ENCODE peak calls at places on chromosome 16, in five cellular contexts. S is left lung, K is left ventricle myocardium inferior, B is choroid plexus epithelial cell, M is heart left ventricle. A is an unnamed sample.

GRCh38 chr16:9489823-9490467 is 398.5 kb downstream of the HAPSTR1 start:
- DNase-seq in S (no peak), K (peak), B (no peak), M (peak), A (no peak)

GRCh38 chr16:77788196-77789084 is at the start of gene VAT1L:
- DNase-seq in S (peak), K (peak), B (peak), M (peak), A (peak)

GRCh38 chr16:71552698-71553503 is 24.0 kb downstream of the TAT start:
- DNase-seq in S (no peak), K (no peak), B (no peak), M (no peak), A (no peak)

GRCh38 chr16:71507061-71507460 is 17.9 kb upstream of the ZNF19 start:
- DNase-seq in S (no peak), K (no peak), B (no peak), M (no peak), A (no peak)

GRCh38 chr16:85291302-85292148 is 179.3 kb upstream of the CIBAR2 start:
- DNase-seq in S (peak), K (peak), B (no peak), M (peak), A (peak)

GRCh38 chr16:54875443-54875842 is 55.2 kb upstream of the IRX5 start:
- DNase-seq in S (no peak), K (no peak), B (no peak), M (no peak), A (no peak)

GRCh38 chr16:50845296-50845695 is 103.4 kb downstream of the CYLD start:
- DNase-seq in S (no peak), K (no peak), B (no peak), M (no peak), A (no peak)

GRCh38 chr16:20811889-20812439 is 5.6 kb downstream of the REXO5 start:
- DNase-seq in S (no peak), K (no peak), B (no peak), M (no peak), A (no peak)

GRCh38 chr16:81784042-81784785 is 5.1 kb downstream of the PLCG2 start:
- DNase-seq in S (no peak), K (no peak), B (no peak), M (no peak), A (no peak)

GRCh38 chr16:81486555-81487061 is 42.0 kb downstream of the CMIP start:
- DNase-seq in S (no peak), K (peak), B (peak), M (peak), A (no peak)

GRCh38 chr16:64356267-64356666 is 765.6 kb downstream of the CDH11 start:
- DNase-seq in S (no peak), K (no peak), B (peak), M (no peak), A (peak)
- H3K4me3 ChIP-seq in S (no peak), K (no peak), B (no peak), M (no peak), A (no peak)

GRCh38 chr16:68923116-68923515 is 79.8 kb downstream of the TANGO6 start:
- DNase-seq in S (no peak), K (no peak), B (no peak), M (no peak), A (no peak)
- TF ChIP-seq CTCF in S (no peak), K (no peak), B (no peak), M (no peak), A (no peak)

DNA sequence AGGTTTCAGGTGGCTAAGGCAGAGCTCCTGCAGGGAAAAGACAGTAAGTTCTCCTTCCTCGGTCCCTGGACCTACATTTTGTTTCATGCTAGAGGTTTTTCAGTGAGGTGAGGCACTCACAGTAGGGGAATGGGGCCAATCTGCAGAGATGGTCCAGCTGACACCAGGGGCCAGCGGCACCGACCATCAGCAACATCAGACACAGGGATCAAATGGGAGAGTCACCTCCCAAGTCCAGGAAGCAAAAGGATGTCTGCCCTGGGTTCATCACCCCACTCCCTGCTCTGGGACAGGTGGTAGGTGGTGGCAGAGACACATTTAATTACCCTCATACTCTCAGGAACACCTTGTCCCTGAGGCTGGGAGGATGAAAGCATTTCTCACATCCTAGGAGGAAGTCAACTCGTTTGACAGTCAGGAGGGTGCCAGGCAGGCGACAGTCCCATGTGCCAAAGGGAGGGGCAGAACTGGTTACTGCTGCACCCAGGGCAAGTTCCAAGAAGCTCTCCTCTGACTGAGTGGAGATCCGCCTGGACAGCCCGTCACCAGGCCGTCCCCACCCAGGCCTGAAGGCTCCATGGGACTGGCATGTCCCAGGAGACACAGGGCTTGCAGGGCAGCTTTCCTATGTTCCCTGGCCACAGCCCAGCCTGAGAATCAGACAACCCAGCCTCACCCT is 19.2 kb downstream of the ATP6V0D1 start:
- DNase-seq in S (no peak), K (no peak), B (no peak), M (no peak), A (no peak)
- H3K4me3 ChIP-seq in S (no peak), K (no peak), B (no peak), M (no peak), A (no peak)

DNA sequence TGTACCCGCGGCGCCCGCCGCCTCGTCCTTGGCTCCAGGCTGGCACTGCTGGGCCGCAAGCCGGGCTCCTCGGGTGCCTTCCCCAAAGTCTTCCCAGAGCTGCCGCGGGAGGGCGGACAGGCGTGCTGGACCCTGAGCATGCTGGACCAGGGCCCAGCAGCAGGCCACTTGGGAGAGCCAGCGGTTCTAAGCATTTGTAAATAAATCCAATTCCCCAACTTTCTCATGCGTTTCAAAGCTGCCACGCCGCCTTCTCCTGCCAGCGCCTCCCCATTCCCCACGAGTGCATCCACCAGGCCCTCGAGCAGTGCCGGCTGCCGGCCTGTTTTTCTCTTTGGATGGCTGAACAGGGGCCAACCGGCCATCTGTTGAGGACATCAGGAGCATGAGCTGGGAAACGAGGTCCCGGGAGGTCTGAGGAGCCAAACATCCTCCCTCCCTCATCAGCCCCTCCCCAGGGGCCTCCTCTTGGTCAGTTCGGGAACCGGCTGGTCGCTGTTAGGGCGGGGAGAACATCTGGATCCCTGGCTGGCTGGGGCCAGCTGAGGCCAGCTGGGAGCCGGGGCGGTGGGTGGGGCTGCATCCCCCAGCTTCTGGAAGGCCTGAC is 20.6 kb upstream of the PABPN1L start:
- DNase-seq in S (no peak), K (peak), B (no peak), M (peak), A (peak)
- TF ChIP-seq CTCF in S (no peak), K (peak), B (no peak), M (peak), A (no peak)

DNA sequence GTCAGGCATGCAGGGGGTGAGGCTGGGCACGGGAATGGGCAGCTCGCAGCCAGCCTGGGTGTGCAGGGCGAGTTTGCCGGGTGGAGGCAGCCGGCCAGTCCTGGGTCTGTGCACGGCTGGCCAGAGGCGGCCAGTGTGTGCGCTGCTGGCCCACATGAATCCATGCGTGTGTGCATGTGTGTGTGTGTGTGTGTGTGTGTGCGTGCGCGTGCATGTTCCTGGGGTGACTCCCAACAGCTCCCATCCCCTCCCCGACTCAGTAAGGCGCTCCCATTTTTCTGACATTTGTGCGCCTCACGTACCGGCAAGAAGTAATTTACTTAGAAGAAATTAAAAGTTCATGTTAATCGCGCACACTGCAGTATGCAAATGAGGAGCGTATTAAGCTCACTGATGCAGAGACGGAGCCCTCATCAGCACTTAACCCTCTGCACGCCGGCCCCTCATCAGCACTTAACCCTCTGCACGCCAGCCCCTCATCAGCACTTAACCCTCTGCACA is 55.4 kb upstream of the ACSF3 start:
- DNase-seq in S (peak), K (no peak), B (no peak), M (peak), A (no peak)
- H3K4me3 ChIP-seq in S (no peak), K (no peak), B (no peak), M (no peak), A (no peak)

GRCh38 chr16:27355610-27356009 is 41.8 kb downstream of the IL4R start:
- DNase-seq in S (no peak), K (peak), B (peak), M (peak), A (peak)
- TF ChIP-seq CTCF in S (no peak), K (peak), B (peak), M (peak), A (peak)

GRCh38 chr16:30928390-30928789 is 5.0 kb downstream of the FBXL19 start:
- DNase-seq in S (no peak), K (no peak), B (no peak), M (no peak), A (no peak)

GRCh38 chr16:30926333-30926811 is 3.0 kb downstream of the FBXL19 start:
- DNase-seq in S (no peak), K (no peak), B (no peak), M (no peak), A (no peak)

GRCh38 chr16:30926937-30927788 is 3.8 kb downstream of the FBXL19 start:
- DNase-seq in S (no peak), K (no peak), B (no peak), M (no peak), A (no peak)

GRCh38 chr16:30929167-30929566 is 5.8 kb downstream of the FBXL19 start:
- DNase-seq in S (no peak), K (no peak), B (no peak), M (no peak), A (no peak)

GRCh38 chr16:30927789-30928378 is 4.5 kb downstream of the FBXL19 start:
- DNase-seq in S (no peak), K (no peak), B (peak), M (peak), A (peak)
- H3K4me3 ChIP-seq in S (no peak), K (no peak), B (no peak), M (no peak), A (no peak)